ENCODE peak calls at places on chromosome 14, in seven cellular contexts. B is HCT116, O is HepG2, Y is GM12878, Z is WTC11, I is H1, R is K562. D is an unnamed sample.

GRCh38 chr14:61360796-61361526 is 39.6 kb downstream of the PRKCH start:
- DNase-seq in B (no peak), O (no peak), Y (no peak), Z (no peak), I (no peak), R (no peak), D (no peak)

GRCh38 chr14:23362200-23362599 is 2.8 kb downstream of the EFS start:
- DNase-seq in B (no peak), O (peak), Y (no peak), Z (no peak), I (no peak), R (no peak), D (no peak)

GRCh38 chr14:22397338-22397737 is 191.7 kb downstream of the DAD1 start:
- DNase-seq in B (no peak), O (no peak), Y (no peak), Z (no peak), I (no peak), R (no peak), D (no peak)

GRCh38 chr14:98069712-98070133 is 1202.3 kb downstream of the BCL11B start:
- DNase-seq in B (no peak), O (peak), Y (no peak), Z (no peak), I (peak), R (no peak), D (no peak)

GRCh38 chr14:38724621-38725020 is 378.4 kb downstream of the SEC23A start:
- DNase-seq in B (no peak), O (no peak), Y (no peak), Z (no peak), I (no peak), R (no peak), D (no peak)

GRCh38 chr14:91910201-91910600 is 37.3 kb downstream of the FBLN5 start:
- DNase-seq in B (no peak), O (no peak), Y (no peak), Z (no peak), I (no peak), R (no peak), D (no peak)

GRCh38 chr14:36827861-36828260 is 166.2 kb downstream of the PAX9 start:
- DNase-seq in B (no peak), O (no peak), Y (no peak), Z (no peak), I (no peak), R (no peak), D (no peak)

GRCh38 chr14:51224551-51224950 is 15.5 kb upstream of the TMX1 start:
- DNase-seq in B (no peak), O (no peak), Y (no peak), Z (no peak), I (no peak), R (no peak), D (no peak)

GRCh38 chr14:54864526-54864925 is 38.1 kb downstream of the GCH1 start:
- DNase-seq in B (no peak), O (no peak), Y (no peak), Z (no peak), I (no peak), R (no peak), D (no peak)

GRCh38 chr14:90866822-90867221 is 50.6 kb upstream of the TTC7B start:
- DNase-seq in B (no peak), O (no peak), Y (no peak), Z (no peak), I (no peak), R (no peak), D (no peak)

GRCh38 chr14:91906374-91906773 is 39.0 kb upstream of the TC2N start:
- DNase-seq in B (no peak), O (no peak), Y (no peak), Z (no peak), I (no peak), R (no peak), D (no peak)

GRCh38 chr14:52778702-52779101 is 12.7 kb downstream of the GNPNAT1 start:
- DNase-seq in B (no peak), O (no peak), Y (no peak), Z (no peak), I (no peak), R (no peak), D (no peak)

GRCh38 chr14:55077155-55077554 is 25.7 kb downstream of the MAPK1IP1L start:
- DNase-seq in B (peak), O (peak), Y (no peak), Z (no peak), I (peak), R (no peak), D (no peak)

GRCh38 chr14:85824526-85824925 is 294.6 kb downstream of the FLRT2 start:
- DNase-seq in B (no peak), O (no peak), Y (no peak), Z (no peak), I (no peak), R (no peak), D (no peak)

GRCh38 chr14:103563089-103563620 is 395 bp downstream of the COA8 start:
- DNase-seq in B (peak), O (peak), Y (no peak), Z (no peak), I (no peak), R (peak), D (no peak)

GRCh38 chr14:75213172-75213571 is 36.8 kb upstream of the TMED10 start:
- DNase-seq in B (no peak), O (no peak), Y (no peak), Z (no peak), I (no peak), R (no peak), D (no peak)

GRCh38 chr14:21525571-21525970 is 575 bp downstream of the SALL2 start:
- DNase-seq in B (no peak), O (no peak), Y (no peak), Z (no peak), I (no peak), R (peak), D (peak)

GRCh38 chr14:74275265-74275841 is 27.4 kb downstream of the ABCD4 start:
- DNase-seq in B (peak), O (no peak), Y (no peak), Z (no peak), I (no peak), R (peak), D (no peak)

GRCh38 chr14:75824328-75824727 is 157.5 kb downstream of the TGFB3 start:
- DNase-seq in B (no peak), O (no peak), Y (no peak), Z (no peak), I (no peak), R (no peak), D (no peak)

GRCh38 chr14:24364841-24365240 is 3.1 kb upstream of the NFATC4 start:
- DNase-seq in B (no peak), O (no peak), Y (no peak), Z (no peak), I (no peak), R (no peak), D (no peak)

GRCh38 chr14:72558721-72559120 is 335.2 kb downstream of the DPF3 start:
- DNase-seq in B (no peak), O (no peak), Y (no peak), Z (no peak), I (no peak), R (no peak), D (no peak)

GRCh38 chr14:64755661-64756265 is 51.5 kb downstream of the PLEKHG3 start:
- DNase-seq in B (no peak), O (no peak), Y (no peak), Z (no peak), I (no peak), R (no peak), D (no peak)

GRCh38 chr14:101584049-101584859 is 23.0 kb downstream of the DIO3 start:
- DNase-seq in B (no peak), O (no peak), Y (no peak), Z (no peak), I (no peak), R (peak), D (no peak)

GRCh38 chr14:100785626-100786025 is 40.3 kb upstream of the MEG3 start:
- DNase-seq in B (no peak), O (no peak), Y (no peak), Z (no peak), I (no peak), R (no peak), D (no peak)

GRCh38 chr14:54105898-54106297 is 149.3 kb upstream of the BMP4 start:
- DNase-seq in B (peak), O (no peak), Y (no peak), Z (no peak), I (no peak), R (no peak), D (no peak)

GRCh38 chr14:58638231-58639205 is 756 bp downstream of the DACT1 start:
- DNase-seq in B (no peak), O (no peak), Y (no peak), Z (peak), I (peak), R (no peak), D (peak)

GRCh38 chr14:23121401-23121800 is 2.3 kb upstream of the CEBPE start:
- DNase-seq in B (no peak), O (no peak), Y (no peak), Z (no peak), I (no peak), R (no peak), D (no peak)

GRCh38 chr14:54529811-54530210 is 20.1 kb downstream of the CGRRF1 start:
- DNase-seq in B (no peak), O (no peak), Y (no peak), Z (no peak), I (no peak), R (no peak), D (no peak)

DNA sequence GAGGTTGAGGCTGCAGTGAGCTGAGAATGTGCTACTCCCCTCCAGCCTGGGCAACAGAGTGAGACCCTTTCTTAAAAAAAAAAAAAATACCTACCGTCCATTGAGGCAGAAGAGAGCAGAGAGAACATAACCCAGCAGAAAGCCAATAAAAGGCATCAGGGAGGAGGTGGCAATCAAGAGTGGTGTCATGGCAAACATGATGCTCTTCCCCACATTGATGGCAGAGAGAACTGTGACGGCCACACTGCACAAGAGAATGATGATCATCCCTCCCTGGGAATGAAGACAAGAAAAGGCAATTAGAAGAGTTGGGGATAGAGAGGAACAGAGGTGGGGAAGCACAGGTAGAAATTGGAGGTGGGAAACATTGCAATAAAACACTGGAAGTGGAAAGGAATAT is 12.1 kb downstream of the SRSF5 start:
- DNase-seq in B (no peak), O (no peak), Y (no peak), Z (no peak), I (no peak), R (no peak), D (no peak)
- TF ChIP-seq SP1 in B (no peak), O (no peak), Y (no peak), Z (no peak), I (no peak), R (no peak), D (no peak)

DNA sequence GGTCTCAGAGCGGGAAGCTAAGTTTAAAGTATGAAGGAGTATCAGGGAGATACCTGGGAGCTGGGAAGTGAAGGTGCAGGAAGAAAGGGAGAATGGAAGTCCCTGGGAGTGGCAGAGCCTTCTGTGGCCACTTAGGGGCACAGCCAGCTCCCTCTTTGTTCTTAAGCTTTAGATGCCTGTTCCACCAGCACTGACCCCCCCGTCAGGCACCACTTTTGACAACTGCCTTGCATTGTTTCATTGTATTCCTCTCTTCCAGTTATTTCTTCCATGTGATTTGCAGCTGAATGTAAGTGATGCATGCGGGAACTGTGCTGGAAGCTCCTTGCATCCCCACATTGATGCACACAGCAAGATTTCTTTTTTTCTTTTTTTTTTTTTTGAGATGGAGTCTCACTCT is 2.6 kb downstream of the GALNT16 start:
- DNase-seq in B (no peak), O (no peak), Y (no peak), Z (no peak), I (no peak), R (no peak), D (no peak)
- TF ChIP-seq SP1 in B (no peak), O (no peak), Y (no peak), Z (no peak), I (no peak), R (no peak), D (no peak)

GRCh38 chr14:63039800-63040380 is 5.4 kb downstream of the KCNH5 start:
- DNase-seq in B (no peak), O (peak), Y (no peak), Z (no peak), I (no peak), R (no peak), D (peak)
- TF ChIP-seq SP1 in B (no peak), O (no peak), Y (no peak), Z (no peak), I (no peak), R (no peak), D (no peak)

GRCh38 chr14:99116741-99117295 is 155.2 kb downstream of the BCL11B start:
- DNase-seq in B (no peak), O (no peak), Y (no peak), Z (no peak), I (peak), R (no peak), D (no peak)
- TF ChIP-seq SP1 in B (no peak), O (no peak), Y (no peak), Z (no peak), I (no peak), R (no peak), D (no peak)

GRCh38 chr14:94363171-94363624 is 25.2 kb downstream of the SERPINA1 start:
- DNase-seq in B (no peak), O (no peak), Y (no peak), Z (no peak), I (no peak), R (no peak), D (no peak)
- TF ChIP-seq SP1 in B (no peak), O (no peak), Y (no peak), Z (no peak), I (no peak), R (no peak), D (no peak)